ENCODE peak calls at places on chromosomes 13 and 19, in four cellular contexts. O is SK-N-SH, K is H1, D is GM12891. S is an unnamed sample.

GRCh38 chr19:33294058-33294798 is 8.1 kb downstream of the CEBPA start:
- DNase-seq in O (no peak), K (no peak), D (no peak), S (no peak)

GRCh38 chr19:18109731-18110671 is 12.4 kb downstream of the MAST3 start:
- DNase-seq in O (peak), K (no peak), D (peak), S (peak)

GRCh38 chr13:27014406-27015359 is 156.9 kb downstream of the USP12 start:
- DNase-seq in O (no peak), K (no peak), D (no peak), S (no peak)

GRCh38 chr13:25192052-25192451 is 20.0 kb upstream of the AMER2 start:
- DNase-seq in O (no peak), K (no peak), D (no peak), S (no peak)

GRCh38 chr19:15093001-15093400 is 11.0 kb downstream of the OR1I1 start:
- DNase-seq in O (no peak), K (no peak), D (no peak), S (no peak)

GRCh38 chr19:5801796-5802616 is 2.9 kb upstream of the NRTN start:
- DNase-seq in O (peak), K (no peak), D (no peak), S (no peak)

GRCh38 chr13:110047511-110047910 is 259.4 kb downstream of the COL4A1 start:
- DNase-seq in O (peak), K (no peak), D (no peak), S (no peak)

GRCh38 chr13:43390101-43390500 is 366.7 kb downstream of the DNAJC15 start:
- DNase-seq in O (no peak), K (no peak), D (no peak), S (no peak)

GRCh38 chr19:10471909-10472308 is 31.2 kb downstream of the KEAP1 start:
- DNase-seq in O (peak), K (no peak), D (no peak), S (no peak)

GRCh38 chr13:21936674-21937073 is 265.8 kb downstream of the FGF9 start:
- DNase-seq in O (no peak), K (no peak), D (no peak), S (no peak)

GRCh38 chr13:40063743-40064142 is 408.3 kb downstream of the COG6 start:
- DNase-seq in O (no peak), K (no peak), D (no peak), S (no peak)

GRCh38 chr13:49097374-49097773 is 121.7 kb downstream of the FNDC3A start:
- DNase-seq in O (no peak), K (no peak), D (no peak), S (no peak)

GRCh38 chr19:48859711-48860572 is 8.5 kb downstream of the PLEKHA4 start:
- DNase-seq in O (peak), K (no peak), D (peak), S (no peak)

GRCh38 chr19:46972301-46972700 is 47.3 kb upstream of the NPAS1 start:
- DNase-seq in O (no peak), K (no peak), D (no peak), S (no peak)

GRCh38 chr13:97567510-97568243 is 133.7 kb downstream of the RAP2A start:
- DNase-seq in O (no peak), K (no peak), D (peak), S (peak)

GRCh38 chr19:5287066-5287465 is 53.5 kb downstream of the PTPRS start:
- DNase-seq in O (no peak), K (no peak), D (no peak), S (no peak)

GRCh38 chr19:48169585-48169973 is 565 bp downstream of the LIG1 start:
- DNase-seq in O (peak), K (peak), D (peak), S (peak)

GRCh38 chr13:48783181-48783630 is 129.5 kb downstream of the CYSLTR2 start:
- DNase-seq in O (no peak), K (no peak), D (no peak), S (no peak)

GRCh38 chr19:1505991-1506881 is 6.6 kb downstream of the ADAMTSL5 start:
- DNase-seq in O (no peak), K (no peak), D (no peak), S (no peak)

GRCh38 chr13:95713651-95714050 is 36.7 kb downstream of the DNAJC3 start:
- DNase-seq in O (no peak), K (no peak), D (no peak), S (no peak)

GRCh38 chr19:42683917-42684513 is 56.3 kb downstream of the PSG3 start:
- DNase-seq in O (peak), K (no peak), D (no peak), S (no peak)

GRCh38 chr19:46678110-46678732 is 17.2 kb upstream of the DACT3 start:
- DNase-seq in O (peak), K (no peak), D (peak), S (peak)

GRCh38 chr13:51156666-51157065 is 45.6 kb upstream of the C13orf42 start:
- DNase-seq in O (no peak), K (no peak), D (no peak), S (no peak)

GRCh38 chr13:80105350-80105749 is 235.6 kb downstream of the SPRY2 start:
- DNase-seq in O (no peak), K (no peak), D (no peak), S (no peak)

GRCh38 chr13:97758317-97758716 is 195.2 kb upstream of the IPO5 start:
- DNase-seq in O (no peak), K (no peak), D (no peak), S (no peak)

GRCh38 chr13:32019612-32020233 is 11.9 kb upstream of the FRY start:
- DNase-seq in O (peak), K (no peak), D (peak), S (peak)

GRCh38 chr13:32309812-32310706 is 5.1 kb downstream of the ZAR1L start:
- DNase-seq in O (peak), K (no peak), D (peak), S (no peak)

GRCh38 chr19:12733369-12733896 is 1.1 kb downstream of the TRIR start:
- DNase-seq in O (peak), K (no peak), D (no peak), S (no peak)

GRCh38 chr19:34432797-34433196 is 4.6 kb downstream of the UBA2 start:
- DNase-seq in O (no peak), K (no peak), D (no peak), S (no peak)

GRCh38 chr13:76386316-76386715 is 499.9 kb downstream of the KCTD12 start:
- DNase-seq in O (no peak), K (no peak), D (no peak), S (no peak)

GRCh38 chr13:76380436-76381065 is 505.7 kb downstream of the KCTD12 start:
- DNase-seq in O (no peak), K (no peak), D (no peak), S (no peak)

GRCh38 chr13:76387561-76387960 is 498.6 kb downstream of the KCTD12 start:
- DNase-seq in O (no peak), K (no peak), D (no peak), S (no peak)

GRCh38 chr13:76385606-76386005 is 500.6 kb downstream of the KCTD12 start:
- DNase-seq in O (no peak), K (no peak), D (no peak), S (no peak)

GRCh38 chr13:76383671-76384461 is 502.3 kb downstream of the KCTD12 start:
- DNase-seq in O (peak), K (no peak), D (no peak), S (no peak)
- TF ChIP-seq POLR2AphosphoS5 in O (no peak), K (no peak), D (no peak), S (no peak)

GRCh38 chr19:55451522-55452380 is 8.7 kb upstream of the SHISA7 start:
- DNase-seq in O (peak), K (no peak), D (no peak), S (no peak)
- TF ChIP-seq TAF1 in O (no peak), K (no peak), D (no peak), S (no peak)

DNA sequence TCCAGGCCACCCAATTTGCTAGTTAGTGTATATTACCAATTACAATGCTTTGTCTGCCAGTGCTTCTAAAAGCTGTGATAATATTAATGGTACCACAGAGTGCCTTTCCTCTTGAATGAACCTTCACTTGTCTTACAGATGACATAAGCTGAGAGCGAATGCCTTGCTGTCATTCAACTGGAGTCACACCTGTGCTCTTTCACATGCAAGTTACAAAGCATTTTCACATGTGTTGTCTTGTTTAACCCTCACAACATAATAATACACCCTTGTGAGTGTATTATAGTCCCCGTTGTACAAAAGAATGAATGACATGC is 239.8 kb upstream of the HTR2A start:
- DNase-seq in O (no peak), K (no peak), D (no peak), S (no peak)
- TF ChIP-seq POLR2AphosphoS5 in O (no peak), K (no peak), D (no peak), S (no peak)

DNA sequence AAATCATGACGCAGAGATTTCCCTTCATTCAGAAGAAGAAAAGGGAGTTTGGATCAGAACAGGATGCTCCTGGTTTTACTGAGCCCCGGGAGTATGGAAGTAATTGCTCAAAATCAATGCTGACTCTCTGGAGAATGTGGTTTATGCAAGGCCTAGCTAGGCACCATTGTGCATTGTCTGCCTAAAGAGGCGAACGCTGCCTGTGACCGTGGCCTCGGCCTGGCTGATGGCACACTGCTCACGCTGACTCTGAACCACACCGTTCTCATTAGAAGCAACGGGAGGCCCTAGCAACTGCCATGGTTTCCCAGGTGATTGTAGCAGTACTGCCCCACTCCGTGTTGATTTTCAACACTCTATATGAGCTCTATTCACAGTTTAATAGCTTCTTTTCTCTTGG is 41.7 kb upstream of the UBL3 start:
- DNase-seq in O (no peak), K (no peak), D (no peak), S (no peak)
- TF ChIP-seq TAF1 in O (no peak), K (no peak), D (no peak), S (no peak)

GRCh38 chr19:2900296-2901252 is at the start of gene ZNF57:
- DNase-seq in O (peak), K (peak), D (peak), S (peak)
- TF ChIP-seq POLR2AphosphoS5 in O (peak), K (no peak), D (no peak), S (peak)

GRCh38 chr13:91375119-91375729 is 23.2 kb upstream of the GPC5 start:
- DNase-seq in O (peak), K (no peak), D (no peak), S (no peak)
- TF ChIP-seq TAF1 in O (no peak), K (no peak), D (no peak), S (no peak)

GRCh38 chr19:38388310-38389100 is at the start of gene SPRED3:
- DNase-seq in O (peak), K (no peak), D (no peak), S (no peak)
- TF ChIP-seq POLR2AphosphoS5 in O (no peak), K (peak), D (no peak), S (no peak)

DNA sequence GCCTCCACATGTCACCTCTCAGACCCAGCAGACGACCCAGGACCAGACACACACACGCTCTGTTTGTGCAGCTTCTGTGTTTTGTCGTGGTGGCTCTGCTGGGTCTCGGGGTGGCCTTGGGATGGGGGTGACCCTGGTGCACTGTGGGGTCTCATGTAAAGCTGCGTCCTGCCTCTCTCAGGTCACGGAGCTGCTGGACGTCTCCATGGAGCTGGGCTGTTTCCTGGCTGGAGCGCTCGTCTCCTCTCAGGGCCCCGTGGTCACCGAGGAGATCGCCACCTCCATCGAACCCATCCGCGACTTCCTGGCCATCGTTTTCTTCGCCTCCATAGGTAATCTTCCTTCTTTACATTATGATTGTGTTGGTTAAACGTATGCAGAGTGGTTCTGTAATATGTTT is 45.4 kb upstream of the TFDP1 start:
- DNase-seq in O (no peak), K (no peak), D (no peak), S (no peak)
- TF ChIP-seq TAF1 in O (no peak), K (no peak), D (no peak), S (no peak)

DNA sequence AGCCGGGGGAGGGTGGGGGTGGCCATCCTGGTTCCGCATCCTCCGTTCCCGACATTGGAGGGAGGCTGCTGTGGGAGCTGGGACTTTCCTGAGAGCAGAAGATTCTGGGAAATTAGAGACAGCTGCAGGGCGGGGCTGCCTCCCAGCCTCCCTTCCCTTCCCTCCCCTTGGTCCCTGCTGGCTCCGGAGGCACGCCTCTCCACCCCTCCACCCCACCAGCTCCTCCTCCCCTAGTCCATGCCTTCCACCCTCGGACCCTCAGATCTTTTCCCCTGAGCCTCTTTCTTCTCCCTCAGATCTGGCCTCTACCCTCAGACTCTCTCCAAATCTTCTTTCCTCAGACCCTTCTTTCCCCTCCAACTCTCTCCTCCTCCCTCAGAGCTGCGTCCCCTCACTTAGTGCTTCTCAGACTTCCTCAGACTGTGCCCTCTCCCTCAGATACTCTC is 3.1 kb upstream of the BCL3 start:
- DNase-seq in O (no peak), K (no peak), D (no peak), S (no peak)
- TF ChIP-seq POLR2AphosphoS5 in O (peak), K (no peak), D (no peak), S (no peak)

S was measured in GM12892.